ENCODE peak calls at places on chromosome 13, in five cellular contexts. W is astrocyte of the spinal cord, V is left ventricle myocardium inferior, Z is pancreas, J is AG10803. R is an unnamed sample.

GRCh38 chr13:21911916-21912315 is 241.0 kb downstream of the FGF9 start:
- DNase-seq in W (no peak), V (no peak), Z (no peak), J (no peak), R (no peak)

GRCh38 chr13:99985243-99985874 is 3.8 kb downstream of the ZIC2 start:
- DNase-seq in W (no peak), V (no peak), Z (no peak), J (no peak), R (no peak)

GRCh38 chr13:75645141-75645540 is 9.0 kb downstream of the LMO7 start:
- DNase-seq in W (no peak), V (no peak), Z (no peak), J (no peak), R (no peak)

GRCh38 chr13:44191504-44192171 is 182.0 kb upstream of the SERP2 start:
- DNase-seq in W (peak), V (no peak), Z (peak), J (peak), R (peak)

GRCh38 chr13:79989251-79989661 is 351.7 kb downstream of the SPRY2 start:
- DNase-seq in W (no peak), V (no peak), Z (no peak), J (peak), R (no peak)

GRCh38 chr13:99972190-99972731 is 694 bp upstream of the ZIC5 start:
- DNase-seq in W (no peak), V (no peak), Z (no peak), J (no peak), R (no peak)

GRCh38 chr13:32300406-32300805 is 14.8 kb downstream of the ZAR1L start:
- DNase-seq in W (no peak), V (no peak), Z (no peak), J (no peak), R (no peak)

GRCh38 chr13:109517516-109517915 is 268.9 kb downstream of the IRS2 start:
- DNase-seq in W (peak), V (no peak), Z (no peak), J (peak), R (peak)

GRCh38 chr13:25571237-25571636 is 199.5 kb downstream of the ATP8A2 start:
- DNase-seq in W (no peak), V (no peak), Z (no peak), J (no peak), R (no peak)

GRCh38 chr13:26619321-26619720 is 61.8 kb downstream of the WASF3 start:
- DNase-seq in W (peak), V (no peak), Z (no peak), J (peak), R (peak)

GRCh38 chr13:46179576-46180368 is 2.2 kb downstream of the LCP1 start:
- DNase-seq in W (no peak), V (peak), Z (no peak), J (no peak), R (no peak)

GRCh38 chr13:39012608-39013007 is 22.0 kb upstream of the STOML3 start:
- DNase-seq in W (no peak), V (no peak), Z (no peak), J (no peak), R (no peak)

GRCh38 chr13:39020853-39021462 is 16.9 kb downstream of the PROSER1 start:
- DNase-seq in W (no peak), V (no peak), Z (no peak), J (no peak), R (no peak)

GRCh38 chr13:39016087-39016486 is 21.8 kb downstream of the PROSER1 start:
- DNase-seq in W (no peak), V (no peak), Z (no peak), J (no peak), R (no peak)

GRCh38 chr13:39013462-39013861 is 22.8 kb upstream of the STOML3 start:
- DNase-seq in W (no peak), V (no peak), Z (no peak), J (no peak), R (no peak)

GRCh38 chr13:39016789-39017188 is 21.1 kb downstream of the PROSER1 start:
- DNase-seq in W (peak), V (no peak), Z (no peak), J (peak), R (peak)
- TF ChIP-seq CTCF in W (peak), V (peak), Z (no peak), J (peak), R (peak)

DNA sequence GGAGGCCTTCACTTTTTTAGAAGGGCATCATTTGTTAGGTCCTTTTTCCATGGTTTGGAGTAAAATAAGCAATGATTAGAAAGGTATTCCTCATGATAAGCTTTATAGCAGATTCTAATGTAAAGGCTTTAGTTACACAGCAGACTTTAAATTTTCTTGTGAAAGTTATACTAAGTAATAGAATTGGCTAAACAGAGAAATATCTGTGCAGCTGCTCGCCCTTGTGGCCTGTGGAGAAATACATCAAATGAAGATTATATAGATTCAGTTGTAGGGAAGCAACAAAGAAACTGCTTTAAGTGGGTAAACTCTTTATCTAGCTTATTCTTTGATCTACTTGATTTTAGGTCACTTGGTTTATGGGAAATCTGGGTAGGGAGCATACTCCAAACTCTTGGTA is 1269.7 kb upstream of the SPRY2 start:
- DNase-seq in W (no peak), V (no peak), Z (no peak), J (no peak), R (no peak)
- TF ChIP-seq CTCF in W (no peak), V (no peak), Z (no peak), J (no peak), R (no peak)

GRCh38 chr13:42883771-42884170 is 102.4 kb downstream of the FAM216B start:
- DNase-seq in W (peak), V (no peak), Z (no peak), J (peak), R (peak)
- TF ChIP-seq CTCF in W (peak), V (peak), Z (no peak), J (peak), R (peak)

GRCh38 chr13:71677114-71677513 is 189.9 kb downstream of the DACH1 start:
- DNase-seq in W (no peak), V (no peak), Z (no peak), J (no peak), R (no peak)

GRCh38 chr13:71674776-71675352 is 192.1 kb downstream of the DACH1 start:
- DNase-seq in W (no peak), V (no peak), Z (no peak), J (no peak), R (no peak)

GRCh38 chr13:71672527-71672926 is 194.5 kb downstream of the DACH1 start:
- DNase-seq in W (no peak), V (no peak), Z (no peak), J (no peak), R (peak)
- TF ChIP-seq CTCF in W (peak), V (no peak), Z (no peak), J (no peak), R (peak)